ENCODE peak calls at places on chromosomes 7 and 10, in eight cellular contexts. One of them, this sample, is unnamed.

GRCh38 chr10:44370731-44371248 is 14.1 kb downstream of the CXCL12 start:
- DNase-seq in AG08395: no peak
- DNase-seq in GM12865: no peak
- DNase-seq in skeletal muscle cell: no peak
- DNase-seq in HTR-8/SVneo: no peak
- DNase-seq in activated CD8-positive, alpha-beta memory T cell treated with anti-CD3 and anti-CD28 coated beads, Interleukin-2, amount 10 ng/mL, durations not matched to agents 7 days and 5 days: no peak
- DNase-seq in activated CD4-positive, alpha-beta T cell treated with anti-CD3 and anti-CD28 coated beads, Interleukin-2, amount 10 ng/mL, durations not matched to agents 7 days and 5 days: no peak
- DNase-seq in NCI-H2029 treated with DMSO at 0.1 percent for 48 hours: no peak
- DNase-seq in this sample: no peak

GRCh38 chr10:13594641-13595040 is 7.9 kb downstream of the PRPF18 start:
- DNase-seq in activated CD4-positive, alpha-beta T cell treated with anti-CD3 and anti-CD28 coated beads, Interleukin-2, amount 10 ng/mL, durations not matched to agents 7 days and 5 days: no peak
- DNase-seq in AG08395: no peak
- DNase-seq in activated CD8-positive, alpha-beta memory T cell treated with anti-CD3 and anti-CD28 coated beads, Interleukin-2, amount 10 ng/mL, durations not matched to agents 7 days and 5 days: no peak
- DNase-seq in NCI-H2029 treated with DMSO at 0.1 percent for 48 hours: no peak
- DNase-seq in GM12865: no peak
- DNase-seq in HTR-8/SVneo: no peak
- DNase-seq in skeletal muscle cell: no peak
- DNase-seq in this sample: no peak

GRCh38 chr7:33762903-33763295 is 142.4 kb upstream of the BMPER start:
- DNase-seq in activated CD8-positive, alpha-beta memory T cell treated with anti-CD3 and anti-CD28 coated beads, Interleukin-2, amount 10 ng/mL, durations not matched to agents 7 days and 5 days: no peak
- DNase-seq in activated CD4-positive, alpha-beta T cell treated with anti-CD3 and anti-CD28 coated beads, Interleukin-2, amount 10 ng/mL, durations not matched to agents 7 days and 5 days: no peak
- DNase-seq in NCI-H2029 treated with DMSO at 0.1 percent for 48 hours: no peak
- DNase-seq in GM12865: no peak
- DNase-seq in HTR-8/SVneo: no peak
- DNase-seq in skeletal muscle cell: no peak
- DNase-seq in AG08395: no peak
- DNase-seq in this sample: no peak

GRCh38 chr7:37713613-37714012 is 30.0 kb downstream of the GPR141 start:
- DNase-seq in activated CD4-positive, alpha-beta T cell treated with anti-CD3 and anti-CD28 coated beads, Interleukin-2, amount 10 ng/mL, durations not matched to agents 7 days and 5 days: no peak
- DNase-seq in activated CD8-positive, alpha-beta memory T cell treated with anti-CD3 and anti-CD28 coated beads, Interleukin-2, amount 10 ng/mL, durations not matched to agents 7 days and 5 days: no peak
- DNase-seq in NCI-H2029 treated with DMSO at 0.1 percent for 48 hours: no peak
- DNase-seq in GM12865: no peak
- DNase-seq in HTR-8/SVneo: no peak
- DNase-seq in AG08395: no peak
- DNase-seq in skeletal muscle cell: no peak
- DNase-seq in this sample: no peak

GRCh38 chr10:74081192-74081803 is 69.3 kb downstream of the AP3M1 start:
- DNase-seq in activated CD8-positive, alpha-beta memory T cell treated with anti-CD3 and anti-CD28 coated beads, Interleukin-2, amount 10 ng/mL, durations not matched to agents 7 days and 5 days: peak; percentile 58
- DNase-seq in GM12865: peak; percentile 65
- DNase-seq in skeletal muscle cell: no peak
- DNase-seq in activated CD4-positive, alpha-beta T cell treated with anti-CD3 and anti-CD28 coated beads, Interleukin-2, amount 10 ng/mL, durations not matched to agents 7 days and 5 days: peak; percentile 58
- DNase-seq in NCI-H2029 treated with DMSO at 0.1 percent for 48 hours: peak; percentile 20
- DNase-seq in HTR-8/SVneo: peak; percentile 72
- DNase-seq in AG08395: peak; percentile 69
- DNase-seq in this sample: no peak

GRCh38 chr10:87842220-87842641 is 21.1 kb downstream of the KLLN start:
- DNase-seq in HTR-8/SVneo: no peak
- DNase-seq in NCI-H2029 treated with DMSO at 0.1 percent for 48 hours: no peak
- DNase-seq in GM12865: no peak
- DNase-seq in activated CD8-positive, alpha-beta memory T cell treated with anti-CD3 and anti-CD28 coated beads, Interleukin-2, amount 10 ng/mL, durations not matched to agents 7 days and 5 days: no peak
- DNase-seq in skeletal muscle cell: no peak
- DNase-seq in AG08395: no peak
- DNase-seq in activated CD4-positive, alpha-beta T cell treated with anti-CD3 and anti-CD28 coated beads, Interleukin-2, amount 10 ng/mL, durations not matched to agents 7 days and 5 days: no peak
- DNase-seq in this sample: no peak

GRCh38 chr10:34113504-34114225 is 701.4 kb downstream of the PARD3 start:
- DNase-seq in AG08395: no peak
- DNase-seq in NCI-H2029 treated with DMSO at 0.1 percent for 48 hours: no peak
- DNase-seq in GM12865: no peak
- DNase-seq in HTR-8/SVneo: no peak
- DNase-seq in activated CD4-positive, alpha-beta T cell treated with anti-CD3 and anti-CD28 coated beads, Interleukin-2, amount 10 ng/mL, durations not matched to agents 7 days and 5 days: no peak
- DNase-seq in activated CD8-positive, alpha-beta memory T cell treated with anti-CD3 and anti-CD28 coated beads, Interleukin-2, amount 10 ng/mL, durations not matched to agents 7 days and 5 days: no peak
- DNase-seq in skeletal muscle cell: no peak
- DNase-seq in this sample: no peak

GRCh38 chr10:121437596-121437995 is 160.6 kb downstream of the FGFR2 start:
- DNase-seq in activated CD8-positive, alpha-beta memory T cell treated with anti-CD3 and anti-CD28 coated beads, Interleukin-2, amount 10 ng/mL, durations not matched to agents 7 days and 5 days: no peak
- DNase-seq in skeletal muscle cell: no peak
- DNase-seq in AG08395: no peak
- DNase-seq in NCI-H2029 treated with DMSO at 0.1 percent for 48 hours: no peak
- DNase-seq in activated CD4-positive, alpha-beta T cell treated with anti-CD3 and anti-CD28 coated beads, Interleukin-2, amount 10 ng/mL, durations not matched to agents 7 days and 5 days: no peak
- DNase-seq in GM12865: no peak
- DNase-seq in HTR-8/SVneo: no peak
- DNase-seq in this sample: no peak

GRCh38 chr7:100107125-100107737 is 5.8 kb downstream of the AP4M1 start:
- DNase-seq in AG08395: no peak
- DNase-seq in skeletal muscle cell: no peak
- DNase-seq in activated CD8-positive, alpha-beta memory T cell treated with anti-CD3 and anti-CD28 coated beads, Interleukin-2, amount 10 ng/mL, durations not matched to agents 7 days and 5 days: no peak
- DNase-seq in GM12865: no peak
- DNase-seq in activated CD4-positive, alpha-beta T cell treated with anti-CD3 and anti-CD28 coated beads, Interleukin-2, amount 10 ng/mL, durations not matched to agents 7 days and 5 days: no peak
- DNase-seq in HTR-8/SVneo: no peak
- DNase-seq in NCI-H2029 treated with DMSO at 0.1 percent for 48 hours: no peak
- DNase-seq in this sample: no peak

GRCh38 chr10:86661161-86662025 is 6.9 kb upstream of the LDB3 start:
- DNase-seq in HTR-8/SVneo: no peak
- DNase-seq in NCI-H2029 treated with DMSO at 0.1 percent for 48 hours: no peak
- DNase-seq in AG08395: peak; percentile 58
- DNase-seq in skeletal muscle cell: no peak
- DNase-seq in activated CD4-positive, alpha-beta T cell treated with anti-CD3 and anti-CD28 coated beads, Interleukin-2, amount 10 ng/mL, durations not matched to agents 7 days and 5 days: no peak
- DNase-seq in GM12865: no peak
- DNase-seq in activated CD8-positive, alpha-beta memory T cell treated with anti-CD3 and anti-CD28 coated beads, Interleukin-2, amount 10 ng/mL, durations not matched to agents 7 days and 5 days: no peak
- DNase-seq in this sample: no peak

GRCh38 chr7:4149236-4149635 is 532.9 kb upstream of the FOXK1 start:
- DNase-seq in activated CD8-positive, alpha-beta memory T cell treated with anti-CD3 and anti-CD28 coated beads, Interleukin-2, amount 10 ng/mL, durations not matched to agents 7 days and 5 days: no peak
- DNase-seq in GM12865: no peak
- DNase-seq in NCI-H2029 treated with DMSO at 0.1 percent for 48 hours: no peak
- DNase-seq in skeletal muscle cell: no peak
- DNase-seq in HTR-8/SVneo: no peak
- DNase-seq in AG08395: no peak
- DNase-seq in activated CD4-positive, alpha-beta T cell treated with anti-CD3 and anti-CD28 coated beads, Interleukin-2, amount 10 ng/mL, durations not matched to agents 7 days and 5 days: no peak
- DNase-seq in this sample: no peak

GRCh38 chr7:28410628-28411578 is 1.4 kb upstream of the CREB5 start:
- DNase-seq in activated CD4-positive, alpha-beta T cell treated with anti-CD3 and anti-CD28 coated beads, Interleukin-2, amount 10 ng/mL, durations not matched to agents 7 days and 5 days: no peak
- DNase-seq in HTR-8/SVneo: no peak
- DNase-seq in activated CD8-positive, alpha-beta memory T cell treated with anti-CD3 and anti-CD28 coated beads, Interleukin-2, amount 10 ng/mL, durations not matched to agents 7 days and 5 days: no peak
- DNase-seq in skeletal muscle cell: peak; percentile 79
- DNase-seq in AG08395: no peak
- DNase-seq in GM12865: peak; percentile 48
- DNase-seq in NCI-H2029 treated with DMSO at 0.1 percent for 48 hours: no peak
- DNase-seq in this sample: peak; percentile 72

GRCh38 chr10:11720260-11720741 is 21.9 kb upstream of the ECHDC3 start:
- DNase-seq in HTR-8/SVneo: no peak
- DNase-seq in activated CD8-positive, alpha-beta memory T cell treated with anti-CD3 and anti-CD28 coated beads, Interleukin-2, amount 10 ng/mL, durations not matched to agents 7 days and 5 days: no peak
- DNase-seq in skeletal muscle cell: no peak
- DNase-seq in GM12865: no peak
- DNase-seq in activated CD4-positive, alpha-beta T cell treated with anti-CD3 and anti-CD28 coated beads, Interleukin-2, amount 10 ng/mL, durations not matched to agents 7 days and 5 days: no peak
- DNase-seq in NCI-H2029 treated with DMSO at 0.1 percent for 48 hours: no peak
- DNase-seq in AG08395: no peak
- DNase-seq in this sample: no peak

GRCh38 chr7:32039000-32039756 is 31.0 kb downstream of the PDE1C start:
- DNase-seq in activated CD8-positive, alpha-beta memory T cell treated with anti-CD3 and anti-CD28 coated beads, Interleukin-2, amount 10 ng/mL, durations not matched to agents 7 days and 5 days: no peak
- DNase-seq in NCI-H2029 treated with DMSO at 0.1 percent for 48 hours: no peak
- DNase-seq in HTR-8/SVneo: no peak
- DNase-seq in activated CD4-positive, alpha-beta T cell treated with anti-CD3 and anti-CD28 coated beads, Interleukin-2, amount 10 ng/mL, durations not matched to agents 7 days and 5 days: no peak
- DNase-seq in GM12865: no peak
- DNase-seq in skeletal muscle cell: no peak
- DNase-seq in AG08395: no peak
- DNase-seq in this sample: no peak

GRCh38 chr7:148262721-148263229 is 327.8 kb upstream of the C7orf33 start:
- DNase-seq in activated CD4-positive, alpha-beta T cell treated with anti-CD3 and anti-CD28 coated beads, Interleukin-2, amount 10 ng/mL, durations not matched to agents 7 days and 5 days: peak; percentile 57
- DNase-seq in NCI-H2029 treated with DMSO at 0.1 percent for 48 hours: peak; percentile 6
- DNase-seq in HTR-8/SVneo: peak; percentile 58
- DNase-seq in GM12865: peak; percentile 57
- DNase-seq in activated CD8-positive, alpha-beta memory T cell treated with anti-CD3 and anti-CD28 coated beads, Interleukin-2, amount 10 ng/mL, durations not matched to agents 7 days and 5 days: peak; percentile 67
- DNase-seq in AG08395: peak; percentile 48
- DNase-seq in skeletal muscle cell: no peak
- DNase-seq in this sample: peak; percentile 80

GRCh38 chr10:26540601-26541000 is 102.5 kb downstream of the APBB1IP start:
- DNase-seq in AG08395: no peak
- DNase-seq in activated CD8-positive, alpha-beta memory T cell treated with anti-CD3 and anti-CD28 coated beads, Interleukin-2, amount 10 ng/mL, durations not matched to agents 7 days and 5 days: no peak
- DNase-seq in HTR-8/SVneo: no peak
- DNase-seq in skeletal muscle cell: no peak
- DNase-seq in GM12865: peak; percentile 49
- DNase-seq in NCI-H2029 treated with DMSO at 0.1 percent for 48 hours: no peak
- DNase-seq in activated CD4-positive, alpha-beta T cell treated with anti-CD3 and anti-CD28 coated beads, Interleukin-2, amount 10 ng/mL, durations not matched to agents 7 days and 5 days: peak; percentile 14
- DNase-seq in this sample: no peak

GRCh38 chr7:33807779-33808482 is 97.4 kb upstream of the BMPER start:
- DNase-seq in HTR-8/SVneo: peak; percentile 27
- DNase-seq in NCI-H2029 treated with DMSO at 0.1 percent for 48 hours: no peak
- DNase-seq in skeletal muscle cell: peak; percentile 72
- DNase-seq in AG08395: peak; percentile 73
- DNase-seq in activated CD8-positive, alpha-beta memory T cell treated with anti-CD3 and anti-CD28 coated beads, Interleukin-2, amount 10 ng/mL, durations not matched to agents 7 days and 5 days: no peak
- DNase-seq in activated CD4-positive, alpha-beta T cell treated with anti-CD3 and anti-CD28 coated beads, Interleukin-2, amount 10 ng/mL, durations not matched to agents 7 days and 5 days: no peak
- DNase-seq in GM12865: peak; percentile 29
- DNase-seq in this sample: no peak

GRCh38 chr10:114320249-114321116 is 81.4 kb downstream of the VWA2 start:
- DNase-seq in NCI-H2029 treated with DMSO at 0.1 percent for 48 hours: no peak
- DNase-seq in AG08395: no peak
- DNase-seq in skeletal muscle cell: no peak
- DNase-seq in activated CD8-positive, alpha-beta memory T cell treated with anti-CD3 and anti-CD28 coated beads, Interleukin-2, amount 10 ng/mL, durations not matched to agents 7 days and 5 days: no peak
- DNase-seq in activated CD4-positive, alpha-beta T cell treated with anti-CD3 and anti-CD28 coated beads, Interleukin-2, amount 10 ng/mL, durations not matched to agents 7 days and 5 days: no peak
- DNase-seq in HTR-8/SVneo: no peak
- DNase-seq in GM12865: no peak
- DNase-seq in this sample: no peak

GRCh38 chr7:98807306-98807880 is 62.4 kb downstream of the TMEM130 start:
- DNase-seq in activated CD4-positive, alpha-beta T cell treated with anti-CD3 and anti-CD28 coated beads, Interleukin-2, amount 10 ng/mL, durations not matched to agents 7 days and 5 days: no peak
- DNase-seq in HTR-8/SVneo: no peak
- DNase-seq in AG08395: no peak
- DNase-seq in GM12865: no peak
- DNase-seq in skeletal muscle cell: no peak
- DNase-seq in activated CD8-positive, alpha-beta memory T cell treated with anti-CD3 and anti-CD28 coated beads, Interleukin-2, amount 10 ng/mL, durations not matched to agents 7 days and 5 days: no peak
- DNase-seq in NCI-H2029 treated with DMSO at 0.1 percent for 48 hours: no peak
- DNase-seq in this sample: no peak

GRCh38 chr10:101028446-101029244 is 2.3 kb downstream of the PDZD7 start:
- DNase-seq in NCI-H2029 treated with DMSO at 0.1 percent for 48 hours: no peak
- DNase-seq in AG08395: no peak
- DNase-seq in skeletal muscle cell: no peak
- DNase-seq in GM12865: no peak
- DNase-seq in activated CD4-positive, alpha-beta T cell treated with anti-CD3 and anti-CD28 coated beads, Interleukin-2, amount 10 ng/mL, durations not matched to agents 7 days and 5 days: no peak
- DNase-seq in HTR-8/SVneo: no peak
- DNase-seq in activated CD8-positive, alpha-beta memory T cell treated with anti-CD3 and anti-CD28 coated beads, Interleukin-2, amount 10 ng/mL, durations not matched to agents 7 days and 5 days: no peak
- DNase-seq in this sample: no peak

GRCh38 chr7:155913719-155914118 is 101.5 kb upstream of the SHH start:
- DNase-seq in GM12865: no peak
- DNase-seq in NCI-H2029 treated with DMSO at 0.1 percent for 48 hours: no peak
- DNase-seq in AG08395: no peak
- DNase-seq in HTR-8/SVneo: no peak
- DNase-seq in skeletal muscle cell: no peak
- DNase-seq in activated CD8-positive, alpha-beta memory T cell treated with anti-CD3 and anti-CD28 coated beads, Interleukin-2, amount 10 ng/mL, durations not matched to agents 7 days and 5 days: no peak
- DNase-seq in activated CD4-positive, alpha-beta T cell treated with anti-CD3 and anti-CD28 coated beads, Interleukin-2, amount 10 ng/mL, durations not matched to agents 7 days and 5 days: no peak
- DNase-seq in this sample: no peak

GRCh38 chr10:131911451-131911850 is 10.6 kb downstream of the PPP2R2D start:
- DNase-seq in activated CD4-positive, alpha-beta T cell treated with anti-CD3 and anti-CD28 coated beads, Interleukin-2, amount 10 ng/mL, durations not matched to agents 7 days and 5 days: no peak
- DNase-seq in AG08395: no peak
- DNase-seq in skeletal muscle cell: no peak
- DNase-seq in NCI-H2029 treated with DMSO at 0.1 percent for 48 hours: no peak
- DNase-seq in GM12865: no peak
- DNase-seq in HTR-8/SVneo: no peak
- DNase-seq in activated CD8-positive, alpha-beta memory T cell treated with anti-CD3 and anti-CD28 coated beads, Interleukin-2, amount 10 ng/mL, durations not matched to agents 7 days and 5 days: no peak
- DNase-seq in this sample: no peak

GRCh38 chr7:25117226-25118047 is 7.6 kb downstream of the CYCS start:
- DNase-seq in AG08395: no peak
- DNase-seq in GM12865: peak; percentile 82
- DNase-seq in skeletal muscle cell: no peak
- DNase-seq in activated CD8-positive, alpha-beta memory T cell treated with anti-CD3 and anti-CD28 coated beads, Interleukin-2, amount 10 ng/mL, durations not matched to agents 7 days and 5 days: no peak
- DNase-seq in HTR-8/SVneo: no peak
- DNase-seq in activated CD4-positive, alpha-beta T cell treated with anti-CD3 and anti-CD28 coated beads, Interleukin-2, amount 10 ng/mL, durations not matched to agents 7 days and 5 days: no peak
- DNase-seq in NCI-H2029 treated with DMSO at 0.1 percent for 48 hours: no peak
- DNase-seq in this sample: no peak

GRCh38 chr7:43646603-43647313 is 63.9 kb downstream of the STK17A start:
- DNase-seq in HTR-8/SVneo: no peak
- DNase-seq in GM12865: peak; percentile 52
- DNase-seq in activated CD8-positive, alpha-beta memory T cell treated with anti-CD3 and anti-CD28 coated beads, Interleukin-2, amount 10 ng/mL, durations not matched to agents 7 days and 5 days: no peak
- DNase-seq in AG08395: peak; percentile 67
- DNase-seq in activated CD4-positive, alpha-beta T cell treated with anti-CD3 and anti-CD28 coated beads, Interleukin-2, amount 10 ng/mL, durations not matched to agents 7 days and 5 days: no peak
- DNase-seq in NCI-H2029 treated with DMSO at 0.1 percent for 48 hours: no peak
- DNase-seq in skeletal muscle cell: no peak
- DNase-seq in this sample: no peak

GRCh38 chr10:29160110-29160669 is 128.7 kb upstream of the LYZL1 start:
- DNase-seq in HTR-8/SVneo: peak; percentile 60
- DNase-seq in NCI-H2029 treated with DMSO at 0.1 percent for 48 hours: no peak
- DNase-seq in activated CD4-positive, alpha-beta T cell treated with anti-CD3 and anti-CD28 coated beads, Interleukin-2, amount 10 ng/mL, durations not matched to agents 7 days and 5 days: no peak
- DNase-seq in AG08395: peak; percentile 90
- DNase-seq in skeletal muscle cell: peak; percentile 37
- DNase-seq in activated CD8-positive, alpha-beta memory T cell treated with anti-CD3 and anti-CD28 coated beads, Interleukin-2, amount 10 ng/mL, durations not matched to agents 7 days and 5 days: no peak
- DNase-seq in GM12865: no peak
- DNase-seq in this sample: no peak

GRCh38 chr10:99678921-99679320 is 19.6 kb downstream of the ENTPD7 start:
- DNase-seq in activated CD8-positive, alpha-beta memory T cell treated with anti-CD3 and anti-CD28 coated beads, Interleukin-2, amount 10 ng/mL, durations not matched to agents 7 days and 5 days: no peak
- DNase-seq in GM12865: no peak
- DNase-seq in skeletal muscle cell: no peak
- DNase-seq in activated CD4-positive, alpha-beta T cell treated with anti-CD3 and anti-CD28 coated beads, Interleukin-2, amount 10 ng/mL, durations not matched to agents 7 days and 5 days: no peak
- DNase-seq in HTR-8/SVneo: no peak
- DNase-seq in AG08395: no peak
- DNase-seq in NCI-H2029 treated with DMSO at 0.1 percent for 48 hours: no peak
- DNase-seq in this sample: no peak

GRCh38 chr10:61902448-61903183 is 1.1 kb downstream of the ARID5B start:
- DNase-seq in activated CD4-positive, alpha-beta T cell treated with anti-CD3 and anti-CD28 coated beads, Interleukin-2, amount 10 ng/mL, durations not matched to agents 7 days and 5 days: peak; percentile 65
- DNase-seq in skeletal muscle cell: no peak
- DNase-seq in activated CD8-positive, alpha-beta memory T cell treated with anti-CD3 and anti-CD28 coated beads, Interleukin-2, amount 10 ng/mL, durations not matched to agents 7 days and 5 days: peak; percentile 73
- DNase-seq in AG08395: peak; percentile 40
- DNase-seq in GM12865: peak; percentile 76
- DNase-seq in NCI-H2029 treated with DMSO at 0.1 percent for 48 hours: no peak
- DNase-seq in HTR-8/SVneo: peak; percentile 48
- DNase-seq in this sample: no peak

GRCh38 chr10:18472977-18473376 is 178.4 kb downstream of the NSUN6 start:
- DNase-seq in activated CD4-positive, alpha-beta T cell treated with anti-CD3 and anti-CD28 coated beads, Interleukin-2, amount 10 ng/mL, durations not matched to agents 7 days and 5 days: no peak
- DNase-seq in skeletal muscle cell: no peak
- DNase-seq in HTR-8/SVneo: no peak
- DNase-seq in GM12865: peak; percentile 21
- DNase-seq in activated CD8-positive, alpha-beta memory T cell treated with anti-CD3 and anti-CD28 coated beads, Interleukin-2, amount 10 ng/mL, durations not matched to agents 7 days and 5 days: no peak
- DNase-seq in NCI-H2029 treated with DMSO at 0.1 percent for 48 hours: no peak
- DNase-seq in AG08395: no peak
- DNase-seq in this sample: no peak

GRCh38 chr10:18681971-18682403 is 22.8 kb downstream of the ARL5B start:
- DNase-seq in activated CD8-positive, alpha-beta memory T cell treated with anti-CD3 and anti-CD28 coated beads, Interleukin-2, amount 10 ng/mL, durations not matched to agents 7 days and 5 days: no peak
- DNase-seq in NCI-H2029 treated with DMSO at 0.1 percent for 48 hours: no peak
- DNase-seq in skeletal muscle cell: no peak
- DNase-seq in activated CD4-positive, alpha-beta T cell treated with anti-CD3 and anti-CD28 coated beads, Interleukin-2, amount 10 ng/mL, durations not matched to agents 7 days and 5 days: no peak
- DNase-seq in HTR-8/SVneo: no peak
- DNase-seq in AG08395: peak; percentile 25
- DNase-seq in GM12865: no peak
- DNase-seq in this sample: no peak

GRCh38 chr7:39349452-39350123 is 216.6 kb upstream of the YAE1 start:
- DNase-seq in activated CD4-positive, alpha-beta T cell treated with anti-CD3 and anti-CD28 coated beads, Interleukin-2, amount 10 ng/mL, durations not matched to agents 7 days and 5 days: no peak
- DNase-seq in GM12865: no peak
- DNase-seq in NCI-H2029 treated with DMSO at 0.1 percent for 48 hours: no peak
- DNase-seq in AG08395: no peak
- DNase-seq in activated CD8-positive, alpha-beta memory T cell treated with anti-CD3 and anti-CD28 coated beads, Interleukin-2, amount 10 ng/mL, durations not matched to agents 7 days and 5 days: no peak
- DNase-seq in HTR-8/SVneo: no peak
- DNase-seq in skeletal muscle cell: no peak
- DNase-seq in this sample: no peak

GRCh38 chr10:101778781-101779543 is 3.0 kb upstream of the FGF8 start:
- DNase-seq in activated CD8-positive, alpha-beta memory T cell treated with anti-CD3 and anti-CD28 coated beads, Interleukin-2, amount 10 ng/mL, durations not matched to agents 7 days and 5 days: peak; percentile 45
- DNase-seq in NCI-H2029 treated with DMSO at 0.1 percent for 48 hours: no peak
- DNase-seq in activated CD4-positive, alpha-beta T cell treated with anti-CD3 and anti-CD28 coated beads, Interleukin-2, amount 10 ng/mL, durations not matched to agents 7 days and 5 days: no peak
- DNase-seq in GM12865: peak; percentile 72
- DNase-seq in HTR-8/SVneo: no peak
- DNase-seq in AG08395: no peak
- DNase-seq in skeletal muscle cell: no peak
- DNase-seq in this sample: no peak

GRCh38 chr7:4103352-4104091 is 578.6 kb upstream of the FOXK1 start:
- DNase-seq in NCI-H2029 treated with DMSO at 0.1 percent for 48 hours: no peak
- DNase-seq in skeletal muscle cell: no peak
- DNase-seq in activated CD4-positive, alpha-beta T cell treated with anti-CD3 and anti-CD28 coated beads, Interleukin-2, amount 10 ng/mL, durations not matched to agents 7 days and 5 days: no peak
- DNase-seq in activated CD8-positive, alpha-beta memory T cell treated with anti-CD3 and anti-CD28 coated beads, Interleukin-2, amount 10 ng/mL, durations not matched to agents 7 days and 5 days: no peak
- DNase-seq in AG08395: no peak
- DNase-seq in GM12865: no peak
- DNase-seq in HTR-8/SVneo: peak; percentile 94
- DNase-seq in this sample: no peak

GRCh38 chr10:62330213-62330612 is 44.0 kb upstream of the ZNF365 start:
- DNase-seq in NCI-H2029 treated with DMSO at 0.1 percent for 48 hours: no peak
- DNase-seq in HTR-8/SVneo: no peak
- DNase-seq in AG08395: no peak
- DNase-seq in activated CD8-positive, alpha-beta memory T cell treated with anti-CD3 and anti-CD28 coated beads, Interleukin-2, amount 10 ng/mL, durations not matched to agents 7 days and 5 days: no peak
- DNase-seq in GM12865: no peak
- DNase-seq in skeletal muscle cell: no peak
- DNase-seq in activated CD4-positive, alpha-beta T cell treated with anti-CD3 and anti-CD28 coated beads, Interleukin-2, amount 10 ng/mL, durations not matched to agents 7 days and 5 days: no peak
- DNase-seq in this sample: no peak

GRCh38 chr10:67818323-67818722 is 19.7 kb downstream of the DNAJC12 start:
- DNase-seq in activated CD4-positive, alpha-beta T cell treated with anti-CD3 and anti-CD28 coated beads, Interleukin-2, amount 10 ng/mL, durations not matched to agents 7 days and 5 days: no peak
- DNase-seq in GM12865: no peak
- DNase-seq in NCI-H2029 treated with DMSO at 0.1 percent for 48 hours: peak; percentile 29
- DNase-seq in AG08395: no peak
- DNase-seq in HTR-8/SVneo: peak; percentile 34
- DNase-seq in skeletal muscle cell: no peak
- DNase-seq in activated CD8-positive, alpha-beta memory T cell treated with anti-CD3 and anti-CD28 coated beads, Interleukin-2, amount 10 ng/mL, durations not matched to agents 7 days and 5 days: no peak
- DNase-seq in this sample: no peak

This sample was measured in type B pancreatic cell.